ENCODE peak calls at places on chromosomes 5 and 9, in five cellular contexts. One of them, this sample, is unnamed.

GRCh38 chr5:60903356-60903755 is 41.5 kb downstream of the ERCC8 start:
- DNase-seq in sigmoid colon: no peak
- DNase-seq in Panc1: no peak
- DNase-seq in GM23338: no peak
- DNase-seq in suprapubic skin: no peak
- DNase-seq in this sample: no peak

GRCh38 chr9:80066931-80067330 is 495.2 kb downstream of the TLE4 start:
- DNase-seq in sigmoid colon: no peak
- DNase-seq in Panc1: no peak
- DNase-seq in GM23338: no peak
- DNase-seq in suprapubic skin: no peak
- DNase-seq in this sample: no peak

GRCh38 chr9:82777366-82777765 is 285.6 kb downstream of the RASEF start:
- DNase-seq in sigmoid colon: no peak
- DNase-seq in Panc1: no peak
- DNase-seq in GM23338: no peak
- DNase-seq in suprapubic skin: no peak
- DNase-seq in this sample: no peak

GRCh38 chr5:55535199-55535905 is 588 bp upstream of the PLPP1 start:
- DNase-seq in sigmoid colon: no peak
- DNase-seq in Panc1: no peak
- DNase-seq in GM23338: peak
- DNase-seq in suprapubic skin: no peak
- DNase-seq in this sample: no peak

GRCh38 chr5:65801332-65801731 is 79.3 kb downstream of the NLN start:
- DNase-seq in sigmoid colon: no peak
- DNase-seq in Panc1: no peak
- DNase-seq in GM23338: no peak
- DNase-seq in suprapubic skin: no peak
- DNase-seq in this sample: no peak

GRCh38 chr9:113587471-113588031 is 124.0 kb downstream of the RGS3 start:
- DNase-seq in sigmoid colon: peak
- DNase-seq in Panc1: no peak
- DNase-seq in GM23338: peak
- DNase-seq in suprapubic skin: no peak
- DNase-seq in this sample: no peak

GRCh38 chr9:130319300-130319699 is 53.7 kb downstream of the HMCN2 start:
- DNase-seq in sigmoid colon: no peak
- DNase-seq in Panc1: no peak
- DNase-seq in GM23338: no peak
- DNase-seq in suprapubic skin: no peak
- DNase-seq in this sample: no peak

GRCh38 chr5:104189909-104190308 is 627.3 kb upstream of the NUDT12 start:
- DNase-seq in sigmoid colon: no peak
- DNase-seq in Panc1: no peak
- DNase-seq in GM23338: no peak
- DNase-seq in suprapubic skin: no peak
- DNase-seq in this sample: no peak

GRCh38 chr5:54942064-54942778 is 43.2 kb downstream of the ESM1 start:
- DNase-seq in sigmoid colon: no peak
- DNase-seq in Panc1: no peak
- DNase-seq in GM23338: no peak
- DNase-seq in suprapubic skin: no peak
- DNase-seq in this sample: peak

GRCh38 chr9:91433180-91433579 is 9.5 kb upstream of the NFIL3 start:
- DNase-seq in sigmoid colon: no peak
- DNase-seq in Panc1: peak
- DNase-seq in GM23338: no peak
- DNase-seq in suprapubic skin: no peak
- DNase-seq in this sample: no peak

GRCh38 chr5:180649297-180650039 is at the start of gene FLT4:
- DNase-seq in sigmoid colon: no peak
- DNase-seq in Panc1: no peak
- DNase-seq in GM23338: peak
- DNase-seq in suprapubic skin: peak
- DNase-seq in this sample: no peak

GRCh38 chr9:108634669-108635462 is 220.9 kb downstream of the ACTL7B start:
- DNase-seq in sigmoid colon: no peak
- DNase-seq in Panc1: no peak
- DNase-seq in GM23338: no peak
- DNase-seq in suprapubic skin: no peak
- DNase-seq in this sample: no peak

GRCh38 chr5:109324941-109325340 is 84.8 kb downstream of the PJA2 start:
- DNase-seq in sigmoid colon: no peak
- DNase-seq in Panc1: no peak
- DNase-seq in GM23338: no peak
- DNase-seq in suprapubic skin: no peak
- DNase-seq in this sample: peak
- H3K27ac ChIP-seq in sigmoid colon: no peak
- H3K27ac ChIP-seq in Panc1: no peak
- H3K27ac ChIP-seq in GM23338: no peak
- H3K27ac ChIP-seq in suprapubic skin: no peak
- H3K27ac ChIP-seq in this sample: no peak

GRCh38 chr5:146233441-146233840 is 30.0 kb downstream of the RBM27 start:
- DNase-seq in sigmoid colon: no peak
- DNase-seq in Panc1: no peak
- DNase-seq in GM23338: no peak
- DNase-seq in suprapubic skin: no peak
- DNase-seq in this sample: no peak
- TF ChIP-seq POLR2AphosphoS5 in sigmoid colon: no peak
- TF ChIP-seq POLR2AphosphoS5 in Panc1: no peak
- TF ChIP-seq POLR2AphosphoS5 in GM23338: no peak
- TF ChIP-seq POLR2AphosphoS5 in suprapubic skin: no peak
- TF ChIP-seq POLR2AphosphoS5 in this sample: no peak

GRCh38 chr9:35029241-35029640 is 39.7 kb downstream of the DNAJB5 start:
- DNase-seq in sigmoid colon: no peak
- DNase-seq in Panc1: no peak
- DNase-seq in GM23338: no peak
- DNase-seq in suprapubic skin: no peak
- DNase-seq in this sample: no peak
- H3K27ac ChIP-seq in sigmoid colon: no peak
- H3K27ac ChIP-seq in Panc1: no peak
- H3K27ac ChIP-seq in GM23338: no peak
- H3K27ac ChIP-seq in suprapubic skin: no peak
- H3K27ac ChIP-seq in this sample: no peak

GRCh38 chr5:2550479-2550878 is 201.0 kb downstream of the IRX2 start:
- DNase-seq in sigmoid colon: no peak
- DNase-seq in Panc1: no peak
- DNase-seq in GM23338: no peak
- DNase-seq in suprapubic skin: no peak
- DNase-seq in this sample: no peak
- TF ChIP-seq POLR2AphosphoS5 in sigmoid colon: no peak
- TF ChIP-seq POLR2AphosphoS5 in Panc1: no peak
- TF ChIP-seq POLR2AphosphoS5 in GM23338: no peak
- TF ChIP-seq POLR2AphosphoS5 in suprapubic skin: no peak
- TF ChIP-seq POLR2AphosphoS5 in this sample: no peak

GRCh38 chr5:124235031-124235562 is 511.3 kb downstream of the ZNF608 start:
- DNase-seq in sigmoid colon: no peak
- DNase-seq in Panc1: no peak
- DNase-seq in GM23338: peak
- DNase-seq in suprapubic skin: no peak
- DNase-seq in this sample: no peak
- H3K27ac ChIP-seq in sigmoid colon: no peak
- H3K27ac ChIP-seq in Panc1: peak
- H3K27ac ChIP-seq in GM23338: peak
- H3K27ac ChIP-seq in suprapubic skin: no peak
- H3K27ac ChIP-seq in this sample: no peak

DNA sequence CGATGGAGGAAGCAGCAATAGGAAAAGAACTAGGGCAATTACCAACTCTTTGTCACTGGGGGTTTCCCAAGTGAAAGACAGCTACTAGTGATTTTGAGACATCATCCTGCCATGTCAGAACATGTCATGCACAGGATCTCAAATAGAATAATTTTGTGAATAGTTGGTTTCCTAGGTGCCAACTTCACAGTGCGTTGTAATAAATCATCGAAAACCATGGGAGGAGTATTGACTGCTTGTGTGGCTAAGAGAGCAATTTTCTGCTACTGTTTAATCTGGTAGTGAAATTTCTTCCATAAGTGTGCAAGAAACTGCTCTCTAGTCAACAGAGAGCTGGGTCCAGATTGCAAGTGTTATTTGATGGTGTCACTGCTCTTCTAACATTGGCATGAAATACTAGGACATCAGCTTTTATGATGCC is 168.6 kb downstream of the NNT start:
- DNase-seq in sigmoid colon: no peak
- DNase-seq in Panc1: no peak
- DNase-seq in GM23338: no peak
- DNase-seq in suprapubic skin: no peak
- DNase-seq in this sample: no peak
- TF ChIP-seq POLR2AphosphoS5 in sigmoid colon: no peak
- TF ChIP-seq POLR2AphosphoS5 in Panc1: no peak
- TF ChIP-seq POLR2AphosphoS5 in GM23338: no peak
- TF ChIP-seq POLR2AphosphoS5 in suprapubic skin: no peak
- TF ChIP-seq POLR2AphosphoS5 in this sample: no peak

GRCh38 chr5:59582746-59583145 is 310.8 kb downstream of the PDE4D start:
- DNase-seq in sigmoid colon: no peak
- DNase-seq in Panc1: no peak
- DNase-seq in GM23338: no peak
- DNase-seq in suprapubic skin: no peak
- DNase-seq in this sample: no peak

GRCh38 chr5:59583810-59584562 is 309.5 kb downstream of the PDE4D start:
- DNase-seq in sigmoid colon: peak
- DNase-seq in Panc1: no peak
- DNase-seq in GM23338: no peak
- DNase-seq in suprapubic skin: no peak
- DNase-seq in this sample: no peak

GRCh38 chr5:59586811-59587340 is 306.6 kb downstream of the PDE4D start:
- DNase-seq in sigmoid colon: no peak
- DNase-seq in Panc1: no peak
- DNase-seq in GM23338: no peak
- DNase-seq in suprapubic skin: no peak
- DNase-seq in this sample: no peak

GRCh38 chr5:59583151-59583809 is 310.2 kb downstream of the PDE4D start:
- DNase-seq in sigmoid colon: no peak
- DNase-seq in Panc1: no peak
- DNase-seq in GM23338: no peak
- DNase-seq in suprapubic skin: no peak
- DNase-seq in this sample: no peak

GRCh38 chr5:59584858-59585846 is 308.4 kb downstream of the PDE4D start:
- DNase-seq in sigmoid colon: no peak
- DNase-seq in Panc1: no peak
- DNase-seq in GM23338: no peak
- DNase-seq in suprapubic skin: no peak
- DNase-seq in this sample: no peak
- H3K27ac ChIP-seq in sigmoid colon: no peak
- H3K27ac ChIP-seq in Panc1: no peak
- H3K27ac ChIP-seq in GM23338: no peak
- H3K27ac ChIP-seq in suprapubic skin: no peak
- H3K27ac ChIP-seq in this sample: no peak

GRCh38 chr9:128117613-128118471 is 9.7 kb downstream of the PTGES2 start:
- DNase-seq in sigmoid colon: peak
- DNase-seq in Panc1: peak
- DNase-seq in GM23338: peak
- DNase-seq in suprapubic skin: peak
- DNase-seq in this sample: peak

GRCh38 chr9:128120061-128120740 is 7.3 kb downstream of the PTGES2 start:
- DNase-seq in sigmoid colon: peak
- DNase-seq in Panc1: no peak
- DNase-seq in GM23338: no peak
- DNase-seq in suprapubic skin: peak
- DNase-seq in this sample: no peak

GRCh38 chr9:128118472-128118857 is 9.1 kb downstream of the PTGES2 start:
- DNase-seq in sigmoid colon: peak
- DNase-seq in Panc1: no peak
- DNase-seq in GM23338: no peak
- DNase-seq in suprapubic skin: peak
- DNase-seq in this sample: no peak

GRCh38 chr9:128120741-128121465 is 6.6 kb downstream of the PTGES2 start:
- DNase-seq in sigmoid colon: peak
- DNase-seq in Panc1: no peak
- DNase-seq in GM23338: no peak
- DNase-seq in suprapubic skin: peak
- DNase-seq in this sample: no peak

DNA sequence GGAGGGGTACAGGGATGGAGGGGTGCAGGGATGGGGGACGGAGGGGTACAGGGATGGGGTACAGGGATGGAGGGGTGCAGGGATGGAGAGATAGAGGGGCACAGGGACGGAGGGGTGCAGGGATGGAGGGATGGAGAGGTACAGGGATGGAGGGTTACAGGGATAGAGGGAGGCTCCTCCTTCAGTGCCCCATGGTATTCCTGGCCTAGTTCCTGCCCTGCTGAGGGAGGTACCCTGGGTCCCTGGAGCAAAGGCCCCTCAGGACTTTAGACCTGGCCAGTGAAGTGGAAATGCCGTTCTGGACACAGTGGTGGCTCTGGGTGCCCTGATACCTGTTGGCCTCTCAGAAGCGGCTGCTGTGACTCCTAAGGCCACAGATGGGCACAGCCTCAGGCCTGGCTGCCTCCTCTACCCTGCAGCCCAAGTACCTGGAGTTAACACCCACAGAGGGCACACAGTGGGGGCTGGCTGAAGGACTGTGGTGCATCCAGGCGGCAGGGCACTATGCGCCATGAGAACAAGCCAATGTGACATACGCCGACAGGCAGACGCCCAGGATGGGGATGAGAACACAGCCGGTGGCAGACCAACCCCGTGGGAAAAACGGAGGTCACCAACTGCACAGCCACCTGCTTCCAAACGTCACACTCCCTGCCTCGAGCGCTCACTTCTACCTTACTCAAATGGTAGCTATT is 8.4 kb downstream of the PTGES2 start:
- DNase-seq in sigmoid colon: peak
- DNase-seq in Panc1: no peak
- DNase-seq in GM23338: no peak
- DNase-seq in suprapubic skin: peak
- DNase-seq in this sample: no peak
- TF ChIP-seq POLR2AphosphoS5 in sigmoid colon: no peak
- TF ChIP-seq POLR2AphosphoS5 in Panc1: no peak
- TF ChIP-seq POLR2AphosphoS5 in GM23338: no peak
- TF ChIP-seq POLR2AphosphoS5 in suprapubic skin: no peak
- TF ChIP-seq POLR2AphosphoS5 in this sample: no peak